ENCODE peak calls at places on chromosomes 16 and 17, in four cellular contexts. One of them, this sample, is unnamed.

GRCh38 chr16:73031155-73031866 is 16.6 kb downstream of the ZFHX3 start:
- DNase-seq in thoracic aorta: no peak
- DNase-seq in kidney epithelial cell: no peak
- DNase-seq in dorsolateral prefrontal cortex: no peak
- DNase-seq in this sample: no peak

GRCh38 chr16:31382485-31383161 is 10.5 kb upstream of the ITGAD start:
- DNase-seq in kidney epithelial cell: no peak
- DNase-seq in thoracic aorta: no peak
- DNase-seq in dorsolateral prefrontal cortex: peak; percentile 26
- DNase-seq in this sample: peak; percentile 5

GRCh38 chr17:61157246-61157887 is 242.3 kb upstream of the TBX2 start:
- DNase-seq in thoracic aorta: no peak
- DNase-seq in kidney epithelial cell: no peak
- DNase-seq in dorsolateral prefrontal cortex: peak; percentile 60
- DNase-seq in this sample: peak; percentile 37

GRCh38 chr17:8021565-8022357 is 17.1 kb upstream of the ALOX15B start:
- DNase-seq in kidney epithelial cell: no peak
- DNase-seq in dorsolateral prefrontal cortex: no peak
- DNase-seq in thoracic aorta: no peak
- DNase-seq in this sample: no peak

GRCh38 chr17:80761421-80761871 is 216.8 kb downstream of the RPTOR start:
- DNase-seq in thoracic aorta: no peak
- DNase-seq in kidney epithelial cell: peak; percentile 57
- DNase-seq in dorsolateral prefrontal cortex: no peak
- DNase-seq in this sample: no peak

GRCh38 chr17:77011173-77012011 is 129.4 kb upstream of the SEC14L1 start:
- DNase-seq in dorsolateral prefrontal cortex: peak; percentile 73
- DNase-seq in thoracic aorta: no peak
- DNase-seq in kidney epithelial cell: no peak
- DNase-seq in this sample: no peak

GRCh38 chr16:673399-673991 is 2.0 kb upstream of the RHBDL1 start:
- DNase-seq in thoracic aorta: no peak
- DNase-seq in kidney epithelial cell: no peak
- DNase-seq in dorsolateral prefrontal cortex: no peak
- DNase-seq in this sample: no peak

GRCh38 chr17:55320594-55321506 is 56.1 kb downstream of the HLF start:
- DNase-seq in dorsolateral prefrontal cortex: no peak
- DNase-seq in thoracic aorta: peak; percentile 43
- DNase-seq in kidney epithelial cell: no peak
- DNase-seq in this sample: no peak

GRCh38 chr17:66834426-66834918 is 445 bp upstream of the CACNG5 start:
- DNase-seq in dorsolateral prefrontal cortex: no peak
- DNase-seq in kidney epithelial cell: no peak
- DNase-seq in thoracic aorta: no peak
- DNase-seq in this sample: no peak

GRCh38 chr16:56341656-56342397 is 83.5 kb downstream of the AMFR start:
- DNase-seq in dorsolateral prefrontal cortex: no peak
- DNase-seq in kidney epithelial cell: no peak
- DNase-seq in thoracic aorta: no peak
- DNase-seq in this sample: no peak

GRCh38 chr17:49505854-49506253 is 10.8 kb downstream of the NGFR start:
- DNase-seq in dorsolateral prefrontal cortex: no peak
- DNase-seq in kidney epithelial cell: no peak
- DNase-seq in thoracic aorta: no peak
- DNase-seq in this sample: no peak

GRCh38 chr17:49339359-49339758 is 22.7 kb downstream of the ZNF652 start:
- DNase-seq in thoracic aorta: no peak
- DNase-seq in kidney epithelial cell: no peak
- DNase-seq in dorsolateral prefrontal cortex: no peak
- DNase-seq in this sample: no peak

GRCh38 chr17:38357488-38358123 is 6.0 kb downstream of the SOCS7 start:
- DNase-seq in kidney epithelial cell: no peak
- DNase-seq in thoracic aorta: no peak
- DNase-seq in dorsolateral prefrontal cortex: no peak
- DNase-seq in this sample: no peak

DNA sequence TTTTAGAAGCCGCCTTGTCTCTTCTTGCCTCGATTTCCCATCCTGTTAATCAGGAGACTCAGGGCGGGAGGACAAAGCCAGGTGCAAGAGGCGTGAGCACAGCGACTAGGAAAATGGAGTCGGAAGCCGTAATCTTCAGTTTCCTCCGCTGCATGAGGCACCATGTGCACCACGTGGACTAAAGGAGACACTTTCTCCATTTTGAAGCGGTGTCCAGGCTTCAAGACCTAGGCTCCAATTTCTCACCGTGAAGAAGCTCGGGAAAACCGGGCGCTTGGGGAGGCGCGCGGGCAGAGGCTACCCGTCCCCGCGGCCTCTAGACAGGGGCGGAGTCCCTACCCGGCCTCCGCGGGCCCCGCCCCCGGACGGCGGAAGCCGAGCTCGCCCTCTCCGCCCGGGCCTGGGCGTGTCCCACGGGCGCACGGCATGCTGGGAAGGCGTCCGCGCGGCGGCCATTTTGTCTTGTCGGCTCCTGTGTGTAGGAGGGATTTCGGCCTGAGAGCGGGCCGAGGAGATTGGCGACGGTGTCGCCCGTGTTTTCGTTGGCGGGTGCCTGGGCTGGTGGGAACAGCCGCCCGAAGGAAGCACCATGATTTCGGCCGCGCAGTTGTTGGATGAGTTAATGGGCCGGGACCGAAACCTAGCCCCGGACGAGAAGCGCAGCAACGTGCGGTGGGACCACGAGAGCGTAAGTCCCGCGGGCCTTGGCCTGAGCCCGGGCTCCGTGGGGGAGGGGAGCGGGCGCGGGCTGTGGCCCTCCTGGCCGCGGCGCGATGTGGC is at the start of gene LUC7L3:
- DNase-seq in thoracic aorta: peak; percentile 76
- DNase-seq in dorsolateral prefrontal cortex: peak; percentile 92
- DNase-seq in kidney epithelial cell: peak; percentile 60
- DNase-seq in this sample: peak; percentile 61
- TF ChIP-seq CTCF in thoracic aorta: no peak
- TF ChIP-seq CTCF in dorsolateral prefrontal cortex: peak; percentile 22
- TF ChIP-seq CTCF in kidney epithelial cell: no peak
- TF ChIP-seq CTCF in this sample: no peak

DNA sequence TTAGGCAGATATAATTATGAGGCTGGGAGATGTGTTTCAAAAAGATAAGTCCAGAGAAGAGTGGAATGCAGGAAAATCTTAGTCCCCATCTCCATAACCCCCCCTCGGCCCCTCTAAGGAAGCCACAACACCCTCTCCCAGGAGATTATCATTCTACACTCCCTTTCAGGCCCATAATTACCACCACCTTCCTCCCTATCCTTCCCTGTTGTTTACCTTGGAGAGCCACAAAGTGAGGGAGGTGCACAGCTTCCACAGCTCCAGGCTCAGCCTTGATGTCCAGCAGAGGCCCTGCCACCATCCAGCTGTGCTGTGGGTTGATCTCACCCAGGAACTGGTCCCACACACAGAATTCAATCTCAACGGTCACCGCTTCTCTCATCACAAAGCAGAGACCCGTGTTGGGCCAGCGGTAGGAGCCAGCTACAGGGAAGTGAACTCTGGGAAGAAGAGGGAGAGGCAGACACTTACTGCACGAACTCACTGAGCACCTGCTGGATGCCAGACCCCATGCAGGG is 44.0 kb downstream of the MIS12 start:
- DNase-seq in kidney epithelial cell: no peak
- DNase-seq in thoracic aorta: no peak
- DNase-seq in dorsolateral prefrontal cortex: no peak
- DNase-seq in this sample: no peak
- H3K4me3 ChIP-seq in kidney epithelial cell: no peak overlapping the region
- H3K4me3 ChIP-seq in thoracic aorta: no peak overlapping the region
- H3K4me3 ChIP-seq in dorsolateral prefrontal cortex: no peak overlapping the region
- H3K4me3 ChIP-seq in this sample: no peak overlapping the region

DNA sequence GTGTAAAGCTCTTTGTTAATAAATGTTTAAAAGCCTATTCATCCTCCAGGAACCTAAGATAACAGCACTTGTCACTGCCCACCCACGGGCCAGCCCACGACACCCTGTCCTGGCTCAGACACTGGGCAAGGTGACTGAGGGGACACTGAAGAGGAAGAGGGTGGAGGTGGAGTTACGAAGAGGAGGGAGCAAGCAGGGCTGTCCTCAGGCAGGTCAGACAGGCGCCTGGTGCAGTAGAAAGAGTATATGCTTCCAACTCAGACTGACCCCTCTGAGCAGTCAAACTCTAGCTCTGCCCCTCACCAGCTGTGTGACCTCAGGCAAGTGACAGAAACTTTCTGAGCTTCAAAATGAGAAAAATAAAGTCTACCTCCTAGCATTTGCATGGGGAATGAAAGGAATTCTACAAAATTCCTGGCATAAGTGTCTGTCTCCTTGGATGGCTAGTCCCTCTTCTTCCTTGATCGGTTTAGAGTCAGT is 22.8 kb downstream of the TEX2 start:
- DNase-seq in kidney epithelial cell: no peak
- DNase-seq in thoracic aorta: no peak
- DNase-seq in dorsolateral prefrontal cortex: no peak
- DNase-seq in this sample: no peak
- TF ChIP-seq CTCF in kidney epithelial cell: peak; percentile 4
- TF ChIP-seq CTCF in thoracic aorta: no peak
- TF ChIP-seq CTCF in dorsolateral prefrontal cortex: no peak
- TF ChIP-seq CTCF in this sample: peak; percentile 33

GRCh38 chr16:28935924-28936783 is 4.4 kb downstream of the CD19 start:
- DNase-seq in kidney epithelial cell: no peak
- DNase-seq in thoracic aorta: peak; percentile 40
- DNase-seq in dorsolateral prefrontal cortex: peak; percentile 40
- DNase-seq in this sample: no peak
- H3K4me3 ChIP-seq in kidney epithelial cell: no peak overlapping the region
- H3K4me3 ChIP-seq in thoracic aorta: peak overlapping the region; percentile 48
- H3K4me3 ChIP-seq in dorsolateral prefrontal cortex: no peak overlapping the region
- H3K4me3 ChIP-seq in this sample: no peak overlapping the region

GRCh38 chr17:30905742-30906100 is 317 bp downstream of the TEFM start:
- DNase-seq in thoracic aorta: no peak
- DNase-seq in kidney epithelial cell: no peak
- DNase-seq in dorsolateral prefrontal cortex: no peak
- DNase-seq in this sample: no peak
- TF ChIP-seq CTCF in thoracic aorta: no peak
- TF ChIP-seq CTCF in kidney epithelial cell: no peak
- TF ChIP-seq CTCF in dorsolateral prefrontal cortex: no peak
- TF ChIP-seq CTCF in this sample: no peak

GRCh38 chr16:4082474-4083044 is 33.7 kb downstream of the ADCY9 start:
- DNase-seq in dorsolateral prefrontal cortex: no peak
- DNase-seq in kidney epithelial cell: no peak
- DNase-seq in thoracic aorta: no peak
- DNase-seq in this sample: no peak
- H3K4me3 ChIP-seq in dorsolateral prefrontal cortex: no peak overlapping the region
- H3K4me3 ChIP-seq in kidney epithelial cell: no peak overlapping the region
- H3K4me3 ChIP-seq in thoracic aorta: no peak overlapping the region
- H3K4me3 ChIP-seq in this sample: no peak overlapping the region

GRCh38 chr17:34307110-34307509 is 12.1 kb upstream of the CCL8 start:
- DNase-seq in thoracic aorta: no peak
- DNase-seq in dorsolateral prefrontal cortex: no peak
- DNase-seq in kidney epithelial cell: no peak
- DNase-seq in this sample: peak; percentile 70

GRCh38 chr17:34305061-34305460 is 14.2 kb upstream of the CCL8 start:
- DNase-seq in kidney epithelial cell: no peak
- DNase-seq in dorsolateral prefrontal cortex: no peak
- DNase-seq in thoracic aorta: no peak
- DNase-seq in this sample: no peak

GRCh38 chr17:34308376-34308775 is 10.9 kb upstream of the CCL8 start:
- DNase-seq in thoracic aorta: no peak
- DNase-seq in dorsolateral prefrontal cortex: no peak
- DNase-seq in kidney epithelial cell: no peak
- DNase-seq in this sample: no peak

GRCh38 chr17:34305606-34306005 is 13.6 kb upstream of the CCL8 start:
- DNase-seq in dorsolateral prefrontal cortex: no peak
- DNase-seq in kidney epithelial cell: no peak
- DNase-seq in thoracic aorta: no peak
- DNase-seq in this sample: no peak

DNA sequence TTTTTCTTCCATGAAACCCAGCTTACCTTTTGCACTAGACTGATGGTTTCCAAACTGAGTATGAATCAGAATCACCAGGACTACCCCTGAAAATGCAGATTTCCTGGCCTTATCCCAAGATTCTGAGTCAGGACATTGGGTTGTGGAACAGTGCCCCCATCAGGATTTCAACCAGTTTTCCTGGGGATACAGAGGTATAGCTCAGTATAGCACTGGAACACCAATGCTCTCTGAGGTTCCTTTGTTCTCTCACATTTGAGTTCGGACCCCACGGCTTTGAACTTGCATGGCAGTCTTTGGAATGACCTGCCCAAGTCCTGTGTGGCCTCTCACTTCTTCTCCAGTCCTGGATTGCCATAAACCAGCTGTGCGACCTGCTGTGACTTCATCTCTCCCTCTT is 12.8 kb upstream of the CCL8 start:
- DNase-seq in dorsolateral prefrontal cortex: no peak
- DNase-seq in thoracic aorta: no peak
- DNase-seq in kidney epithelial cell: no peak
- DNase-seq in this sample: peak; percentile 59
- TF ChIP-seq CTCF in dorsolateral prefrontal cortex: peak; percentile 25
- TF ChIP-seq CTCF in thoracic aorta: peak; percentile 35
- TF ChIP-seq CTCF in kidney epithelial cell: peak; percentile 15
- TF ChIP-seq CTCF in this sample: peak; percentile 66

This sample was measured in AG09309.